ENCODE peak calls at places on chromosomes 3 and 15, in nine cellular contexts. S is globus pallidus; J is lung; C is stimulated activated CD8-positive, alpha-beta memory T cell treated with anti-CD3 and anti-CD28 coated beads, Interleukin-2, amount 100 ng/mL, for 48 hours; G is AG08395; V is activated naive CD8-positive, alpha-beta T cell treated with anti-CD3 and anti-CD28 coated beads, Interleukin-2, amount 10 ng/mL, durations not matched to agents 7 days and 5 days; W is stimulated activated CD4-positive, alpha-beta T cell treated with anti-CD3 and anti-CD28 coated beads, Interleukin-12 subunit alpha, Interleukin-12 subunit beta, amount 100 ng/mL, for 4 hours; I is WERI-Rb-1; Z is mesenteric fat pad. F is an unnamed sample.

GRCh38 chr3:126959921-126960603 is 22.9 kb upstream of the PLXNA1 start:
- DNase-seq in S (peak; percentile 69), J (no peak), C (no peak), G (peak; percentile 80), V (no peak), W (no peak), I (no peak), Z (no peak), F (peak; percentile 17)

GRCh38 chr3:198017100-198017499 is 57.1 kb downstream of the LMLN start:
- DNase-seq in S (no peak), J (no peak), C (no peak), G (no peak), V (no peak), W (no peak), I (no peak), Z (no peak), F (no peak)

GRCh38 chr3:11201246-11202024 is 47.1 kb downstream of the HRH1 start:
- DNase-seq in S (no peak), J (no peak), C (no peak), G (no peak), V (no peak), W (no peak), I (no peak), Z (no peak), F (peak; percentile 10)

GRCh38 chr3:155805802-155806618 is at the start of gene C3orf33:
- DNase-seq in S (peak; percentile 72), J (peak; percentile 69), C (peak; percentile 63), G (peak; percentile 84), V (peak; percentile 87), W (peak; percentile 77), I (peak; percentile 74), Z (peak; percentile 92), F (peak; percentile 76)

GRCh38 chr3:154214320-154214719 is 93.1 kb downstream of the ARHGEF26 start:
- DNase-seq in S (no peak), J (no peak), C (no peak), G (peak; percentile 35), V (no peak), W (no peak), I (no peak), Z (no peak), F (no peak)

GRCh38 chr3:174186339-174186984 is 672.7 kb upstream of the NAALADL2 start:
- DNase-seq in S (no peak), J (no peak), C (no peak), G (no peak), V (no peak), W (no peak), I (no peak), Z (no peak), F (no peak)

GRCh38 chr15:83753872-83754493 is 100.1 kb downstream of the ADAMTSL3 start:
- DNase-seq in S (no peak), J (no peak), C (no peak), G (no peak), V (no peak), W (no peak), I (no peak), Z (no peak), F (no peak)

GRCh38 chr3:11768604-11769003 is 78.1 kb downstream of the TAMM41 start:
- DNase-seq in S (no peak), J (no peak), C (no peak), G (no peak), V (no peak), W (no peak), I (no peak), Z (no peak), F (no peak)

GRCh38 chr15:27248251-27248650 is 277.3 kb downstream of the GABRG3 start:
- DNase-seq in S (no peak), J (no peak), C (no peak), G (no peak), V (no peak), W (no peak), I (no peak), Z (no peak), F (no peak)

GRCh38 chr3:58518304-58518789 is 18.6 kb downstream of the ACOX2 start:
- DNase-seq in S (no peak), J (no peak), C (no peak), G (no peak), V (no peak), W (no peak), I (peak; percentile 90), Z (no peak), F (no peak)

GRCh38 chr15:64396790-64397189 is 9.2 kb downstream of the TRIP4 start:
- DNase-seq in S (no peak), J (no peak), C (no peak), G (no peak), V (no peak), W (no peak), I (no peak), Z (no peak), F (no peak)

GRCh38 chr3:138369151-138369900 is 20.9 kb downstream of the MRAS start:
- DNase-seq in S (peak; percentile 51), J (no peak), C (no peak), G (no peak), V (no peak), W (no peak), I (no peak), Z (peak; percentile 76), F (no peak)

GRCh38 chr3:134351421-134351820 is 22.8 kb downstream of the AMOTL2 start:
- DNase-seq in S (no peak), J (no peak), C (no peak), G (no peak), V (no peak), W (no peak), I (no peak), Z (no peak), F (no peak)

GRCh38 chr15:74402873-74403589 is 30.7 kb downstream of the SEMA7A start:
- DNase-seq in S (no peak), J (peak; percentile 36), C (peak; percentile 83), G (no peak), V (peak; percentile 82), W (peak; percentile 79), I (no peak), Z (no peak), F (peak; percentile 84)